ENCODE peak calls at places on chromosomes 1 and 21, in eight cellular contexts. V is Daoy; K is C1 segment of cervical spinal cord; J is CD4-positive, CD25-positive, alpha-beta regulatory T cell; U is astrocyte of the spinal cord; B is HCEC 1CT; I is NCI-H345; Q is AG09319. S is an unnamed sample.

GRCh38 chr1:168637350-168637991 is 61.1 kb downstream of the XCL1 start:
- DNase-seq in K (no peak), V (peak), Q (no peak), U (no peak), I (peak), J (peak), B (peak), S (no peak)

GRCh38 chr1:97123717-97124446 is 402.3 kb downstream of the PTBP2 start:
- DNase-seq in B (no peak), I (no peak), V (no peak), J (no peak), K (no peak), U (no peak), Q (no peak), S (no peak)

GRCh38 chr21:35904995-35905972 is 155.0 kb downstream of the SETD4 start:
- DNase-seq in V (no peak), K (no peak), U (no peak), I (no peak), J (no peak), B (peak), Q (no peak), S (peak)

GRCh38 chr1:53145942-53146708 is 3.7 kb upstream of the SLC1A7 start:
- DNase-seq in V (peak), J (no peak), B (peak), Q (peak), U (peak), K (no peak), I (no peak), S (peak)

GRCh38 chr1:99849744-99850457 is at the start of gene AGL:
- DNase-seq in K (peak), I (peak), Q (peak), B (peak), U (peak), V (peak), J (peak), S (peak)

GRCh38 chr1:228944241-228944741 is 209.0 kb downstream of the RHOU start:
- DNase-seq in V (no peak), J (no peak), K (no peak), Q (no peak), I (no peak), B (no peak), U (no peak), S (no peak)

GRCh38 chr1:91038582-91038981 is 16.7 kb upstream of the ZNF644 start:
- DNase-seq in U (no peak), V (no peak), B (no peak), K (no peak), Q (no peak), I (no peak), J (no peak), S (no peak)

GRCh38 chr1:91806777-91807700 is 78.9 kb downstream of the TGFBR3 start:
- DNase-seq in B (peak), U (peak), K (no peak), J (no peak), V (no peak), Q (peak), I (no peak), S (peak)

GRCh38 chr21:15058718-15059316 is 6.0 kb downstream of the NRIP1 start:
- DNase-seq in U (peak), V (peak), B (peak), K (no peak), J (no peak), I (no peak), Q (no peak), S (peak)

GRCh38 chr21:26962516-26963305 is 4.2 kb downstream of the ADAMTS5 start:
- DNase-seq in J (no peak), B (no peak), U (no peak), Q (peak), I (no peak), V (no peak), K (no peak), S (no peak)

GRCh38 chr1:88892146-88892877 is 945 bp upstream of the GTF2B start:
- DNase-seq in U (peak), K (no peak), B (peak), Q (no peak), V (peak), I (peak), J (peak), S (peak)

S was measured in astrocyte of the hippocampus.